ENCODE peak calls at places on chromosomes 4 and X, in six cellular contexts. W, Z, U, D, N and A are unnamed samples.

GRCh38 chr4:39256436-39256835 is 74.1 kb downstream of the WDR19 start:
- DNase-seq in W (no peak), Z (no peak), U (no peak), D (peak), N (no peak), A (no peak)

GRCh38 chrX:7088968-7089615 is 58.4 kb upstream of the STS start:
- DNase-seq in W (peak), Z (no peak), U (peak), D (no peak), N (peak), A (no peak)

GRCh38 chrX:39133971-39134370 is 332.7 kb downstream of the MID1IP1 start:
- DNase-seq in W (peak), Z (no peak), U (no peak), D (no peak), N (peak), A (no peak)

GRCh38 chr4:2828758-2829181 is 14.9 kb upstream of the ADD1 start:
- DNase-seq in W (no peak), Z (no peak), U (no peak), D (no peak), N (no peak), A (peak)

GRCh38 chrX:7941390-7942042 is 14.3 kb upstream of the PNPLA4 start:
- DNase-seq in W (no peak), Z (no peak), U (no peak), D (no peak), N (peak), A (no peak)

GRCh38 chr4:6900956-6901355 is 8.7 kb upstream of the TBC1D14 start:
- DNase-seq in W (no peak), Z (no peak), U (no peak), D (no peak), N (no peak), A (no peak)

GRCh38 chr4:109631709-109632108 is 71.5 kb downstream of the CASP6 start:
- DNase-seq in W (peak), Z (no peak), U (no peak), D (no peak), N (no peak), A (no peak)

GRCh38 chr4:81359207-81359606 is 112.5 kb downstream of the RASGEF1B start:
- DNase-seq in W (no peak), Z (no peak), U (no peak), D (no peak), N (no peak), A (no peak)

GRCh38 chr4:90958256-90958895 is 831.2 kb downstream of the CCSER1 start:
- DNase-seq in W (peak), Z (no peak), U (no peak), D (no peak), N (no peak), A (peak)

GRCh38 chrX:8103655-8104054 is 67.4 kb downstream of the VCX2 start:
- DNase-seq in W (no peak), Z (no peak), U (no peak), D (no peak), N (no peak), A (no peak)

GRCh38 chr4:55385201-55385649 is 10.5 kb upstream of the TMEM165 start:
- DNase-seq in W (no peak), Z (no peak), U (no peak), D (no peak), N (no peak), A (no peak)

GRCh38 chr4:3041192-3042142 is 32.9 kb downstream of the HTT-AS start:
- DNase-seq in W (peak), Z (peak), U (peak), D (no peak), N (peak), A (no peak)

GRCh38 chr4:81052119-81053068 is 21.9 kb downstream of the BMP3 start:
- DNase-seq in W (peak), Z (peak), U (no peak), D (no peak), N (peak), A (no peak)

GRCh38 chrX:14660970-14661369 is 131.6 kb downstream of the GLRA2 start:
- DNase-seq in W (no peak), Z (no peak), U (no peak), D (no peak), N (no peak), A (no peak)

GRCh38 chr4:137181293-137181899 is 350.9 kb downstream of the PCDH18 start:
- DNase-seq in W (no peak), Z (no peak), U (no peak), D (no peak), N (no peak), A (no peak)

GRCh38 chr4:177315767-177316490 is 6.3 kb downstream of the NEIL3 start:
- DNase-seq in W (no peak), Z (no peak), U (no peak), D (no peak), N (no peak), A (no peak)